ENCODE peak calls at places on chromosomes 7 and 10, in six cellular contexts. B, X, L, E, V and O are unnamed samples.

GRCh38 chr10:96666738-96667137 is 53.6 kb downstream of the PIK3AP1 start:
- DNase-seq in L (no peak), V (no peak), B (no peak), X (no peak), E (no peak), O (no peak)

GRCh38 chr10:14326581-14326980 is 4.1 kb downstream of the FRMD4A start:
- DNase-seq in X (no peak), E (no peak), L (no peak), V (no peak), B (no peak), O (no peak)

GRCh38 chr10:51100221-51100620 is 25.9 kb downstream of the PRKG1 start:
- DNase-seq in X (no peak), L (no peak), V (no peak), B (peak; percentile 20), E (no peak), O (no peak)

GRCh38 chr7:40133561-40134427 is 628 bp downstream of the MPLKIP start:
- DNase-seq in L (no peak), V (no peak), E (no peak), B (peak; percentile 4), X (no peak), O (no peak)

GRCh38 chr10:63094405-63094804 is 38.7 kb upstream of the NRBF2 start:
- DNase-seq in B (no peak), V (no peak), L (no peak), E (no peak), X (no peak), O (no peak)

GRCh38 chr7:135862586-135863361 is 114.2 kb upstream of the FAM180A start:
- DNase-seq in B (no peak), L (no peak), V (no peak), E (no peak), X (no peak), O (no peak)

GRCh38 chr7:102433319-102434038 is at the start of gene ORAI2:
- DNase-seq in V (peak; percentile 89), E (peak; percentile 87), X (peak; percentile 68), B (peak; percentile 59), L (peak; percentile 47), O (no peak)

GRCh38 chr10:33653584-33654367 is 319.3 kb upstream of the NRP1 start:
- DNase-seq in V (no peak), L (no peak), E (no peak), X (no peak), B (peak; percentile 71), O (no peak)

GRCh38 chr10:59290448-59290847 is 71.9 kb downstream of the FAM13C start:
- DNase-seq in E (no peak), B (no peak), L (no peak), V (no peak), X (no peak), O (no peak)

GRCh38 chr10:31157125-31157983 is 125.7 kb upstream of the ZNF438 start:
- DNase-seq in E (peak; percentile 71), V (peak; percentile 81), X (no peak), B (peak; percentile 85), L (peak; percentile 28), O (no peak)

GRCh38 chr10:129343141-129343540 is 123.9 kb upstream of the MGMT start:
- DNase-seq in V (no peak), X (no peak), B (no peak), E (no peak), L (no peak), O (no peak)

GRCh38 chr7:150753826-150754603 is 16.8 kb downstream of the GIMAP5 start:
- DNase-seq in L (no peak), B (no peak), V (no peak), E (no peak), X (no peak), O (no peak)

GRCh38 chr7:1540391-1541271 is 10.1 kb downstream of the MAFK start:
- DNase-seq in B (no peak), V (peak; percentile 66), X (no peak), E (no peak), L (no peak), O (peak; percentile 63)

GRCh38 chr10:66627156-66627555 is 298.7 kb upstream of the LRRTM3 start:
- DNase-seq in V (no peak), E (no peak), L (no peak), X (peak; percentile 45), B (no peak), O (no peak)

GRCh38 chr10:53997953-53998352 is 803.1 kb downstream of the PCDH15 start:
- DNase-seq in L (no peak), X (no peak), B (no peak), E (no peak), V (no peak), O (no peak)

GRCh38 chr7:93715234-93715633 is 140.7 kb upstream of the CALCR start:
- DNase-seq in B (peak; percentile 39), E (no peak), X (peak; percentile 72), L (peak; percentile 11), V (no peak), O (no peak)

GRCh38 chr10:43131256-43131655 is 7.0 kb upstream of the CSGALNACT2 start:
- DNase-seq in L (no peak), B (no peak), X (peak; percentile 4), V (no peak), E (no peak), O (no peak)

GRCh38 chr10:29962451-29962850 is 96.9 kb downstream of the JCAD start:
- DNase-seq in B (no peak), E (peak; percentile 55), L (no peak), X (no peak), V (no peak), O (no peak)

GRCh38 chr10:23202736-23203135 is 10.6 kb downstream of the PTF1A start:
- DNase-seq in E (no peak), X (no peak), V (no peak), B (no peak), L (no peak), O (no peak)

GRCh38 chr7:148987751-148988512 is 40.4 kb downstream of the PDIA4 start:
- DNase-seq in B (peak; percentile 43), E (no peak), V (no peak), X (no peak), L (no peak), O (no peak)

GRCh38 chr7:11193131-11193867 is 219.6 kb downstream of the PHF14 start:
- DNase-seq in B (no peak), E (no peak), X (peak; percentile 75), V (no peak), L (no peak), O (no peak)

GRCh38 chr10:111076191-111076681 is 593 bp upstream of the ADRA2A start:
- DNase-seq in L (no peak), E (no peak), V (peak; percentile 80), B (peak; percentile 27), X (peak; percentile 91), O (no peak)

DNA sequence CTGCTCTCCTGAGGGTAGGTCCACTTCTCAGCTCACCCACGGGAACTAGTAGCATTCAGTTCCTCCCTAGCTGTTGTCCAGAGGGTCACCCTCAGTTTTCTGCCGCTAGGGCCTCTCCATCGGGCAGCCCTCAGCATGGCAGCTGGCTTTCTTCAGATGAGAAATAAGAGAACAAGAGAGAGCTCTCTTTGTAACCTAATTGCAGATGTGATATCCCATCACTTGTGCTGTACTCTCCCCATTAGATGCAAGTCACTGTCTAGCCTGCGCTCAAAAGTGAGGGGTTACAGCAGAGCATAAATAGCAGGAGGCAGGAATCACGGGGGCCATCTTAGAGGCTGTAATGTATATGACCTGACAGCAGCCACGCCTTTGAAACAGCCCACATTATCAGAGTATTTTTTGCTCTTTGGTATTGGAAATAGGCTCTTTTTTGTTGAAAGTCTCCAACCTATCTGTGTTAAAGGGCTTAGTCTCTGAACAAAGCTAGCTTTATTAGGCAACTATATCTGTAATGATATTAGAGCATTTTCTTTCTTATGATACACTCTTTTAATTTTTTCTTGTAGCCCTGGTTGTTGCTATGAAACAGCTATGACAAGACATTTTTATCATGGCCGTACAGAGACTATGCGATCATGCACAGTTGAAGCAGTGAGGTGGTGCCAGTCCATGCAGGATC is 45.7 kb downstream of the CROT start:
- DNase-seq in V (no peak), E (no peak), X (no peak), L (no peak), B (no peak), O (no peak)
- H3K27ac ChIP-seq in V (no peak overlapping the region), E (no peak overlapping the region), X (no peak overlapping the region), L (no peak overlapping the region), B (no peak overlapping the region), O (no peak overlapping the region)

GRCh38 chr7:157925383-157925875 is 588.6 kb downstream of the DNAJB6 start:
- DNase-seq in E (no peak), L (no peak), B (no peak), X (no peak), V (no peak), O (no peak)
- H3K4me1 ChIP-seq in E (no peaks in the 10 kb centered on the region), L (no peaks in the 10 kb centered on the region), B (no peaks in the 10 kb centered on the region), X (no peaks in the 10 kb centered on the region), V (no peaks in the 10 kb centered on the region), O (no peaks in the 10 kb centered on the region)

GRCh38 chr7:30445770-30446169 is 32.8 kb downstream of the NOD1 start:
- DNase-seq in V (peak; percentile 86), B (peak; percentile 66), E (peak; percentile 84), L (peak; percentile 71), X (no peak), O (no peak)
- TF ChIP-seq CTCF in V (no peak), B (peak; percentile 51), E (no peak), L (no peak), X (peak; percentile 28), O (no peak)

DNA sequence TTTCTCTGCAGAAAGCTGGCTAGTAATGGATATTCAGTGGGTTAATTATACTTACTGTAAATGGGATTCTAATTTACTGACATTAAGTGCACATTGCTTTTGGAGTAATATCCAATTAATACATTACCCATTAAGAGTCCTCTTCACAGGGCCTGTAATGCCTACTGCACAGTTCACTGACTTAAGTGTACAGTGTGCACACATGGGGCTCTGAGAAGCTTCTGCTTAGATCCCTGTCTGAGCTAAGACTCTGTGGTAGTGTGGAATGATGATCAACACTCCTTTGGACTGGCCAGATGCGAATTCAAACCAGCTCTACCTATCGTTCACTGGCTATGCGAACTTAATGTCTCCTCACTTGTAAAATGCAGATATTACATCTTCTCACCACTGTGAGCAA is 53.7 kb upstream of the SEC61G start:
- DNase-seq in X (no peak), B (peak; percentile 17), E (no peak), V (no peak), L (no peak), O (no peak)
- H3K27ac ChIP-seq in X (no peak overlapping the region), B (peak overlapping the region; percentile 7), E (no peak overlapping the region), V (peak overlapping the region; percentile 75), L (peak overlapping the region; percentile 3), O (peak overlapping the region; percentile 86)

GRCh38 chr7:139038691-139039090 is 2.8 kb upstream of the ZC3HAV1L start:
- DNase-seq in X (no peak), L (no peak), B (no peak), V (no peak), E (no peak), O (no peak)
- H3K4me1 ChIP-seq in X (peaks cover 2% of the 10 kb centered on the region), L (no peaks in the 10 kb centered on the region), B (peaks cover 8% of the 10 kb centered on the region), V (no peaks in the 10 kb centered on the region), E (peaks cover 9% of the 10 kb centered on the region), O (peaks cover 10% of the 10 kb centered on the region)